ENCODE peak calls at places on chromosomes 7 and 10, in four cellular contexts. L, T, E and S are unnamed samples. For H3K4me1, the result is how much of the 10 kb centered on the place peaks cover.

GRCh38 chr7:133633055-133633454 is 380.2 kb downstream of the EXOC4 start:
- ATAC-seq in E (no peak), T (peak), L (no peak), S (no peak)

GRCh38 chr10:62259456-62259855 is 9.2 kb downstream of the RTKN2 start:
- ATAC-seq in E (no peak), L (no peak), T (no peak), S (no peak)

GRCh38 chr7:120998525-120998924 is 10.0 kb downstream of the CPED1 start:
- ATAC-seq in L (no peak), E (no peak), T (no peak), S (no peak)

GRCh38 chr7:142813262-142813661 is 41.6 kb upstream of the EPHB6 start:
- ATAC-seq in E (no peak), T (peak), L (no peak), S (no peak)

GRCh38 chr7:152419473-152420429 is 16.1 kb downstream of the KMT2C start:
- ATAC-seq in T (no peak), E (no peak), L (peak), S (no peak)

GRCh38 chr10:69864321-69864720 is 62.6 kb downstream of the COL13A1 start:
- ATAC-seq in L (no peak), E (no peak), T (no peak), S (no peak)

GRCh38 chr7:32019008-32019578 is 51.1 kb downstream of the PDE1C start:
- ATAC-seq in T (peak), E (no peak), L (no peak), S (no peak)

GRCh38 chr10:62803993-62804383 is 532 bp upstream of the ADO start:
- ATAC-seq in E (no peak), T (peak), L (peak), S (no peak)

GRCh38 chr7:127782550-127783266 is 130.7 kb downstream of the SND1 start:
- ATAC-seq in E (no peak), L (peak), T (peak), S (no peak)

GRCh38 chr10:114956466-114956865 is 18.5 kb downstream of the TRUB1 start:
- ATAC-seq in L (no peak), T (no peak), E (no peak), S (no peak)

GRCh38 chr10:94320285-94320914 is 42.3 kb downstream of the NOC3L start:
- ATAC-seq in T (peak), L (peak), E (peak), S (no peak)

GRCh38 chr7:105003275-105003674 is 10.7 kb upstream of the KMT2E start:
- ATAC-seq in L (peak), T (peak), E (peak), S (peak)

GRCh38 chr10:94232711-94233383 is 129.9 kb downstream of the NOC3L start:
- ATAC-seq in E (no peak), L (no peak), T (peak), S (no peak)

DNA sequence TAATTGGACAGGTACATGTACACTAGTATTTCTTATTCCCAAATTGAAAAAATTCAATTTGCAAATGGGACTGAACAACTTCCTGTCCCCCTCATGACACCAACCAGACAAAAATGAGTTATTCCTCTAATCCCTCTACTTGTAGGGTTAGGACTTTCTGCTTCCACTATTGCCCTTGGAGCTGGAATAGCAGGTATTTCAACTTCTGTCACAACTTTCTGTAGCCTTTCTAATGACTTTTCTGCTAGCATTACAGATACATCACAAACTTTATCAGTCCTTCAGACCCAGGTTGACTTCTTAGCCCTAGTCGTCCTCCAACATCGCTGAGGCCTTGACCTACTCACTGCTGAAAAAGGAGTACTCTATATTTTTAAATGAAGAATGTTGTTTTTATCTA is 6.4 kb downstream of the CYP3A7 start:
- ATAC-seq in E (no peak), T (peak), L (no peak), S (no peak)
- H3K4me1 ChIP-seq in E (under half), T (under half), L (under half), S (under half)

GRCh38 chr7:42227523-42227922 is 9.5 kb downstream of the GLI3 start:
- ATAC-seq in E (no peak), T (peak), L (no peak), S (no peak)
- H3K4me1 ChIP-seq in E (under half), T (under half), L (under half), S (under half)

GRCh38 chr10:118397391-118397790 is 55.3 kb upstream of the FAM204A start:
- ATAC-seq in T (no peak), L (no peak), E (no peak), S (no peak)
- H3K4me1 ChIP-seq in T (under half), L (under half), E (under half), S (under half)

GRCh38 chr10:34184901-34185386 is 630.2 kb downstream of the PARD3 start:
- ATAC-seq in T (peak), L (no peak), E (no peak), S (no peak)
- H3K4me1 ChIP-seq in T (under half), L (under half), E (under half), S (under half)

GRCh38 chr10:131901181-131901829 is 497 bp downstream of the PPP2R2D start:
- ATAC-seq in T (peak), E (peak), L (peak), S (peak)
- H3K4me1 ChIP-seq in T (under half), E (half or more), L (under half), S (half or more)